ENCODE peak calls at places on chromosomes 3 and 15, in four cellular contexts. One of them, this sample, is unnamed.

GRCh38 chr3:120017692-120018091 is 76.6 kb downstream of the GSK3B start:
- DNase-seq in HEK293T: no peak
- DNase-seq in NCI-H1092: no peak
- DNase-seq in stimulated activated CD4-positive, alpha-beta T cell treated with anti-CD3 and anti-CD28 coated beads, Interleukin-4, amount 100 ng/mL, for 4 hours: no peak
- DNase-seq in this sample: no peak

GRCh38 chr3:114746502-114746901 is 400.6 kb downstream of the ZBTB20 start:
- DNase-seq in HEK293T: no peak
- DNase-seq in NCI-H1092: no peak
- DNase-seq in stimulated activated CD4-positive, alpha-beta T cell treated with anti-CD3 and anti-CD28 coated beads, Interleukin-4, amount 100 ng/mL, for 4 hours: no peak
- DNase-seq in this sample: no peak

GRCh38 chr3:113249111-113249510 is 37.8 kb downstream of the BOC start:
- DNase-seq in HEK293T: no peak
- DNase-seq in NCI-H1092: no peak
- DNase-seq in stimulated activated CD4-positive, alpha-beta T cell treated with anti-CD3 and anti-CD28 coated beads, Interleukin-4, amount 100 ng/mL, for 4 hours: no peak
- DNase-seq in this sample: no peak

GRCh38 chr15:44102675-44103254 is 92.3 kb downstream of the FRMD5 start:
- DNase-seq in HEK293T: no peak
- DNase-seq in NCI-H1092: peak
- DNase-seq in stimulated activated CD4-positive, alpha-beta T cell treated with anti-CD3 and anti-CD28 coated beads, Interleukin-4, amount 100 ng/mL, for 4 hours: no peak
- DNase-seq in this sample: no peak

GRCh38 chr3:187960820-187961219 is 193.1 kb upstream of the LPP start:
- DNase-seq in HEK293T: no peak
- DNase-seq in NCI-H1092: no peak
- DNase-seq in stimulated activated CD4-positive, alpha-beta T cell treated with anti-CD3 and anti-CD28 coated beads, Interleukin-4, amount 100 ng/mL, for 4 hours: no peak
- DNase-seq in this sample: no peak

GRCh38 chr15:81311834-81312459 is 12.0 kb downstream of the STARD5 start:
- DNase-seq in HEK293T: no peak
- DNase-seq in NCI-H1092: no peak
- DNase-seq in stimulated activated CD4-positive, alpha-beta T cell treated with anti-CD3 and anti-CD28 coated beads, Interleukin-4, amount 100 ng/mL, for 4 hours: no peak
- DNase-seq in this sample: no peak

GRCh38 chr15:95323798-95324197 is 1006.7 kb upstream of the NR2F2 start:
- DNase-seq in HEK293T: no peak
- DNase-seq in NCI-H1092: no peak
- DNase-seq in stimulated activated CD4-positive, alpha-beta T cell treated with anti-CD3 and anti-CD28 coated beads, Interleukin-4, amount 100 ng/mL, for 4 hours: no peak
- DNase-seq in this sample: no peak

GRCh38 chr3:104901396-104901795 is 465.3 kb upstream of the ALCAM start:
- DNase-seq in HEK293T: no peak
- DNase-seq in NCI-H1092: no peak
- DNase-seq in stimulated activated CD4-positive, alpha-beta T cell treated with anti-CD3 and anti-CD28 coated beads, Interleukin-4, amount 100 ng/mL, for 4 hours: no peak
- DNase-seq in this sample: no peak

GRCh38 chr15:29934251-29934650 is 112.0 kb upstream of the TJP1 start:
- DNase-seq in HEK293T: no peak
- DNase-seq in NCI-H1092: no peak
- DNase-seq in stimulated activated CD4-positive, alpha-beta T cell treated with anti-CD3 and anti-CD28 coated beads, Interleukin-4, amount 100 ng/mL, for 4 hours: no peak
- DNase-seq in this sample: no peak

GRCh38 chr15:41851167-41851523 is 12.5 kb downstream of the PLA2G4B start:
- DNase-seq in HEK293T: no peak
- DNase-seq in NCI-H1092: no peak
- DNase-seq in stimulated activated CD4-positive, alpha-beta T cell treated with anti-CD3 and anti-CD28 coated beads, Interleukin-4, amount 100 ng/mL, for 4 hours: no peak
- DNase-seq in this sample: no peak

GRCh38 chr3:190175490-190175889 is 54.8 kb upstream of the P3H2 start:
- DNase-seq in HEK293T: no peak
- DNase-seq in NCI-H1092: no peak
- DNase-seq in stimulated activated CD4-positive, alpha-beta T cell treated with anti-CD3 and anti-CD28 coated beads, Interleukin-4, amount 100 ng/mL, for 4 hours: no peak
- DNase-seq in this sample: no peak

GRCh38 chr3:18423401-18424212 is 1.5 kb downstream of the SATB1 start:
- DNase-seq in HEK293T: peak
- DNase-seq in NCI-H1092: no peak
- DNase-seq in stimulated activated CD4-positive, alpha-beta T cell treated with anti-CD3 and anti-CD28 coated beads, Interleukin-4, amount 100 ng/mL, for 4 hours: peak
- DNase-seq in this sample: no peak

GRCh38 chr3:62604301-62604700 is 231.0 kb upstream of the FEZF2 start:
- DNase-seq in HEK293T: no peak
- DNase-seq in NCI-H1092: no peak
- DNase-seq in stimulated activated CD4-positive, alpha-beta T cell treated with anti-CD3 and anti-CD28 coated beads, Interleukin-4, amount 100 ng/mL, for 4 hours: no peak
- DNase-seq in this sample: no peak

GRCh38 chr15:72559781-72560180 is 85.7 kb downstream of the ARIH1 start:
- DNase-seq in HEK293T: no peak
- DNase-seq in NCI-H1092: no peak
- DNase-seq in stimulated activated CD4-positive, alpha-beta T cell treated with anti-CD3 and anti-CD28 coated beads, Interleukin-4, amount 100 ng/mL, for 4 hours: no peak
- DNase-seq in this sample: no peak

GRCh38 chr15:48871536-48871935 is 6.4 kb upstream of the EID1 start:
- DNase-seq in HEK293T: no peak
- DNase-seq in NCI-H1092: no peak
- DNase-seq in stimulated activated CD4-positive, alpha-beta T cell treated with anti-CD3 and anti-CD28 coated beads, Interleukin-4, amount 100 ng/mL, for 4 hours: no peak
- DNase-seq in this sample: no peak

GRCh38 chr3:127831723-127832172 is 9.4 kb upstream of the MGLL start:
- DNase-seq in HEK293T: peak
- DNase-seq in NCI-H1092: no peak
- DNase-seq in stimulated activated CD4-positive, alpha-beta T cell treated with anti-CD3 and anti-CD28 coated beads, Interleukin-4, amount 100 ng/mL, for 4 hours: no peak
- DNase-seq in this sample: no peak

GRCh38 chr3:185779461-185779860 is 45.4 kb downstream of the IGF2BP2 start:
- DNase-seq in HEK293T: no peak
- DNase-seq in NCI-H1092: no peak
- DNase-seq in stimulated activated CD4-positive, alpha-beta T cell treated with anti-CD3 and anti-CD28 coated beads, Interleukin-4, amount 100 ng/mL, for 4 hours: no peak
- DNase-seq in this sample: no peak

GRCh38 chr3:125075738-125076137 is 19.9 kb upstream of the HEG1 start:
- DNase-seq in HEK293T: no peak
- DNase-seq in NCI-H1092: no peak
- DNase-seq in stimulated activated CD4-positive, alpha-beta T cell treated with anti-CD3 and anti-CD28 coated beads, Interleukin-4, amount 100 ng/mL, for 4 hours: no peak
- DNase-seq in this sample: no peak

GRCh38 chr15:37217567-37217966 is 117.2 kb upstream of the MEIS2 start:
- DNase-seq in HEK293T: no peak
- DNase-seq in NCI-H1092: no peak
- DNase-seq in stimulated activated CD4-positive, alpha-beta T cell treated with anti-CD3 and anti-CD28 coated beads, Interleukin-4, amount 100 ng/mL, for 4 hours: no peak
- DNase-seq in this sample: no peak